ENCODE peak calls at places on chromosomes 7 and 10, in ten cellular contexts. X, Z, Q, U, J, V, P, H, O and C are unnamed samples.

GRCh38 chr10:89515031-89515841 is 20.2 kb downstream of the SLC16A12 start:
- DNase-seq in V (no peak), Q (no peak), O (no peak), J (peak; percentile 39), X (peak; percentile 94), H (no peak), P (no peak), U (no peak), Z (no peak), C (no peak)

GRCh38 chr7:102728-103127 is 89.6 kb upstream of the FAM20C start:
- DNase-seq in Q (no peak), P (no peak), J (no peak), U (no peak), H (no peak), X (no peak), V (no peak), O (no peak), Z (no peak), C (no peak)

GRCh38 chr10:112360308-112361270 is 13.3 kb upstream of the ACSL5 start:
- DNase-seq in U (peak; percentile 76), Q (no peak), Z (peak; percentile 74), V (peak; percentile 69), P (no peak), O (peak; percentile 78), H (peak; percentile 26), X (peak; percentile 61), J (no peak), C (no peak)

GRCh38 chr7:155815332-155816191 is 3.3 kb upstream of the SHH start:
- DNase-seq in Z (peak; percentile 73), O (no peak), H (peak; percentile 34), V (peak; percentile 49), X (peak; percentile 50), Q (peak; percentile 72), J (peak; percentile 86), U (peak; percentile 89), P (no peak), C (peak; percentile 54)

GRCh38 chr7:134616611-134617010 is 30.0 kb upstream of the BPGM start:
- DNase-seq in J (no peak), Q (no peak), P (no peak), U (no peak), H (no peak), O (no peak), V (no peak), Z (no peak), X (no peak), C (no peak)

GRCh38 chr10:89280501-89280900 is 21.3 kb upstream of the IFIT2 start:
- DNase-seq in J (no peak), H (no peak), P (no peak), X (no peak), Z (no peak), Q (no peak), U (no peak), O (no peak), V (no peak), C (no peak)

GRCh38 chr10:75105576-75106197 is 5.8 kb upstream of the SAMD8 start:
- DNase-seq in Q (no peak), Z (no peak), O (no peak), U (no peak), P (no peak), J (no peak), X (no peak), V (no peak), H (no peak), C (no peak)

GRCh38 chr7:149209518-149210269 is 14.3 kb downstream of the ZNF282 start:
- DNase-seq in J (peak; percentile 60), V (no peak), H (peak; percentile 59), X (peak; percentile 80), U (no peak), Z (no peak), P (no peak), O (no peak), Q (peak; percentile 53), C (no peak)

GRCh38 chr10:11715815-11716494 is 26.2 kb upstream of the ECHDC3 start:
- DNase-seq in V (peak; percentile 78), U (peak; percentile 81), P (no peak), Z (peak; percentile 66), Q (no peak), H (no peak), J (peak; percentile 39), X (peak; percentile 12), O (peak; percentile 73), C (peak; percentile 82)

GRCh38 chr7:38932509-38933168 is 23.6 kb upstream of the VPS41 start:
- DNase-seq in Z (no peak), P (no peak), U (peak; percentile 83), Q (peak; percentile 48), V (peak; percentile 58), O (no peak), H (peak; percentile 45), X (peak; percentile 66), J (peak; percentile 81), C (no peak)

GRCh38 chr10:78342787-78343186 is 309.1 kb downstream of the RPS24 start:
- DNase-seq in X (no peak), U (peak; percentile 9), V (no peak), O (no peak), Z (no peak), P (no peak), H (no peak), Q (no peak), J (no peak), C (no peak)

GRCh38 chr7:154686305-154686704 is 316.6 kb downstream of the PAXIP1 start:
- DNase-seq in Q (no peak), O (no peak), Z (no peak), P (no peak), X (no peak), J (no peak), V (no peak), U (no peak), H (no peak), C (no peak)
- H3K4me1 ChIP-seq in Q (no peaks in the 10 kb centered on the region), O (no peaks in the 10 kb centered on the region), Z (no peaks in the 10 kb centered on the region), P (no peaks in the 10 kb centered on the region), X (no peaks in the 10 kb centered on the region), J (no peaks in the 10 kb centered on the region), V (no peaks in the 10 kb centered on the region), U (no peaks in the 10 kb centered on the region), H (no peaks in the 10 kb centered on the region), C (no peaks in the 10 kb centered on the region)

GRCh38 chr10:69262249-69262864 is 15.9 kb upstream of the HK1 start:
- DNase-seq in V (no peak), P (no peak), O (no peak), Z (no peak), H (no peak), Q (peak; percentile 19), J (no peak), U (no peak), X (no peak), C (no peak)
- H3K4me1 ChIP-seq in V (no peaks in the 10 kb centered on the region), P (no peaks in the 10 kb centered on the region), O (no peaks in the 10 kb centered on the region), Z (no peaks in the 10 kb centered on the region), H (no peaks in the 10 kb centered on the region), Q (no peaks in the 10 kb centered on the region), J (no peaks in the 10 kb centered on the region), U (no peaks in the 10 kb centered on the region), X (no peaks in the 10 kb centered on the region), C (no peaks in the 10 kb centered on the region)

GRCh38 chr10:80204193-80204714 is 1.1 kb downstream of the ANXA11 start:
- DNase-seq in O (no peak), J (peak; percentile 70), X (no peak), P (no peak), V (peak; percentile 98), H (no peak), Q (no peak), Z (peak; percentile 83), U (peak; percentile 87), C (peak; percentile 87)

GRCh38 chr10:80204801-80205477 is 398 bp downstream of the ANXA11 start:
- DNase-seq in V (no peak), O (no peak), H (peak; percentile 21), Z (no peak), J (peak; percentile 67), P (no peak), U (peak; percentile 84), Q (peak; percentile 34), X (peak; percentile 56), C (no peak)

GRCh38 chr10:80201592-80202256 is 3.6 kb downstream of the ANXA11 start:
- DNase-seq in V (no peak), H (no peak), J (no peak), U (peak; percentile 69), X (no peak), O (no peak), Z (no peak), P (no peak), Q (no peak), C (no peak)

GRCh38 chr10:80203835-80204148 is 1.5 kb downstream of the ANXA11 start:
- DNase-seq in U (no peak), P (no peak), H (no peak), Z (no peak), X (no peak), Q (peak; percentile 22), J (no peak), V (no peak), O (no peak), C (no peak)

GRCh38 chr10:80202934-80203834 is 2.2 kb downstream of the ANXA11 start:
- DNase-seq in H (peak; percentile 65), X (peak; percentile 92), Q (peak; percentile 80), J (peak; percentile 89), P (no peak), V (peak; percentile 83), O (no peak), U (peak; percentile 74), Z (peak; percentile 77), C (peak; percentile 64)
- H3K4me1 ChIP-seq in H (peaks cover 56% of the 10 kb centered on the region), X (peaks cover 41% of the 10 kb centered on the region), Q (peaks cover 34% of the 10 kb centered on the region), J (peaks cover 53% of the 10 kb centered on the region), P (peaks cover 63% of the 10 kb centered on the region), V (peaks cover 71% of the 10 kb centered on the region), O (no peaks in the 10 kb centered on the region), U (peaks cover 79% of the 10 kb centered on the region), Z (peaks cover 68% of the 10 kb centered on the region), C (peaks cover 45% of the 10 kb centered on the region)

GRCh38 chr7:139775829-139776266 is 1.9 kb downstream of the HIPK2 start:
- DNase-seq in Q (peak; percentile 90), J (peak; percentile 84), Z (no peak), P (peak; percentile 47), O (peak; percentile 72), V (peak; percentile 59), X (peak; percentile 89), H (peak; percentile 86), U (no peak), C (no peak)
- H3K4me1 ChIP-seq in Q (peaks cover 38% of the 10 kb centered on the region), J (peaks cover 29% of the 10 kb centered on the region), Z (peaks cover 14% of the 10 kb centered on the region), P (peaks cover 21% of the 10 kb centered on the region), O (no peaks in the 10 kb centered on the region), V (peaks cover 60% of the 10 kb centered on the region), X (peaks cover 27% of the 10 kb centered on the region), H (peaks cover 25% of the 10 kb centered on the region), U (peaks cover 25% of the 10 kb centered on the region), C (peaks cover 63% of the 10 kb centered on the region)

DNA sequence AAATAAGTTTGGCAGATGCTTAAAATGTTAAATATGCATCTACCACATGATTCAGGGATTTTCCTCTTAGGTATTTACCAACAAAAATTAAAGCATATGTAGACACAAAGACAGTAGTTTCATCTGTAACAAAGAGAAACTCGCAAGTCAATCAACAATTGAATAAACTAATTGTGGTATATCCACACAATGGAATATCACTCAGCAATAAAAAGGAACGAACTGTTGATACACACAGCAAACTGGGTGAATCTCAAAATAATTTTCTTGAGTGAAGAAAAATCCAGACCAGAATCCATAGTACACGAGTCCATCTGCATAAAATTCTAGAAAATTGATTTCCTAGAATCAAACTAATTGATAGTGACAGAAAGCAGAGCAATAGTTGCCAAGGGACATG is 5.2 kb downstream of the ARHGAP12 start:
- DNase-seq in P (no peak), H (no peak), X (no peak), U (no peak), O (no peak), J (no peak), Q (no peak), Z (no peak), V (no peak), C (no peak)
- H3K4me1 ChIP-seq in P (peaks cover 14% of the 10 kb centered on the region), H (peaks cover 10% of the 10 kb centered on the region), X (peaks cover 13% of the 10 kb centered on the region), U (peaks cover 27% of the 10 kb centered on the region), O (no peaks in the 10 kb centered on the region), J (peaks cover 9% of the 10 kb centered on the region), Q (peaks cover 21% of the 10 kb centered on the region), Z (peaks cover 5% of the 10 kb centered on the region), V (peaks cover 13% of the 10 kb centered on the region), C (no peaks in the 10 kb centered on the region)